ENCODE peak calls at places on chromosomes 4 and X, in four cellular contexts. M is A549, Q is HCT116, B is K562. V is an unnamed sample.
A peak's percentile ranks its signal among the peaks of the same experiment; 100 is the strongest.

GRCh38 chr4:34720563-34720962 is 1523.8 kb downstream of the ARAP2 start:
- DNase-seq in M (peak; percentile 57), Q (peak; percentile 27), B (peak; percentile 11), V (no peak)

GRCh38 chr4:121778991-121779628 is 14.1 kb upstream of the SMIM43 start:
- DNase-seq in M (no peak), Q (no peak), B (no peak), V (no peak)

GRCh38 chr4:101367201-101367600 is 19.9 kb upstream of the PPP3CA start:
- DNase-seq in M (peak; percentile 9), Q (no peak), B (no peak), V (no peak)

GRCh38 chr4:89545315-89545714 is 237.7 kb upstream of the GPRIN3 start:
- DNase-seq in M (no peak), Q (no peak), B (no peak), V (no peak)

GRCh38 chr4:148443550-148444295 is 1.5 kb upstream of the NR3C2 start:
- DNase-seq in M (no peak), Q (no peak), B (no peak), V (no peak)

GRCh38 chr4:94454405-94454804 is 2.7 kb downstream of the PDLIM5 start:
- DNase-seq in M (no peak), Q (no peak), B (no peak), V (no peak)

GRCh38 chr4:158170691-158171455 is 2.0 kb downstream of the GASK1B start:
- DNase-seq in M (no peak), Q (no peak), B (peak; percentile 42), V (no peak)

GRCh38 chr4:84639143-84639542 is 56.2 kb downstream of the CDS1 start:
- DNase-seq in M (no peak), Q (no peak), B (no peak), V (no peak)

GRCh38 chrX:130144509-130144908 is 21.1 kb downstream of the AIFM1 start:
- DNase-seq in M (no peak), Q (no peak), B (no peak), V (no peak)

GRCh38 chr4:151223465-151223864 is 53.5 kb upstream of the PRSS48 start:
- DNase-seq in M (no peak), Q (no peak), B (no peak), V (no peak)

GRCh38 chrX:150581093-150581775 is 12.8 kb downstream of the MTM1 start:
- DNase-seq in M (peak; percentile 37), Q (peak; percentile 28), B (no peak), V (no peak)

GRCh38 chr4:114265342-114265741 is 285.9 kb upstream of the ARSJ start:
- DNase-seq in M (no peak), Q (no peak), B (no peak), V (no peak)

GRCh38 chr4:21802406-21802805 is 146.2 kb downstream of the KCNIP4 start:
- DNase-seq in M (peak; percentile 10), Q (no peak), B (no peak), V (no peak)

GRCh38 chrX:87392369-87392768 is 125.2 kb upstream of the KLHL4 start:
- DNase-seq in M (no peak), Q (no peak), B (peak; percentile 22), V (no peak)

GRCh38 chr4:80015407-80016189 is 57.4 kb downstream of the ANTXR2 start:
- DNase-seq in M (no peak), Q (no peak), B (no peak), V (no peak)

GRCh38 chr4:109419679-109420078 is 13.9 kb upstream of the SEC24B start:
- DNase-seq in M (no peak), Q (no peak), B (peak; percentile 35), V (no peak)

GRCh38 chr4:185634066-185634652 is 98.9 kb upstream of the PDLIM3 start:
- DNase-seq in M (peak; percentile 31), Q (peak; percentile 8), B (peak; percentile 21), V (no peak)

GRCh38 chr4:180084561-180084960 is 2158.6 kb upstream of the TENM3 start:
- DNase-seq in M (no peak), Q (no peak), B (no peak), V (no peak)

GRCh38 chr4:96874657-96875056 is 1034.8 kb downstream of the PDHA2 start:
- DNase-seq in M (no peak), Q (no peak), B (no peak), V (no peak)

GRCh38 chr4:173531085-173531965 is 1.3 kb upstream of the HAND2 start:
- DNase-seq in M (no peak), Q (no peak), B (no peak), V (no peak)

GRCh38 chrX:68699960-68700746 is 52.7 kb downstream of the STARD8 start:
- DNase-seq in M (no peak), Q (no peak), B (peak; percentile 76), V (no peak)

GRCh38 chrX:68697036-68697435 is 49.6 kb downstream of the STARD8 start:
- DNase-seq in M (no peak), Q (no peak), B (no peak), V (no peak)

GRCh38 chrX:68697465-68698125 is 50.1 kb downstream of the STARD8 start:
- DNase-seq in M (no peak), Q (no peak), B (peak; percentile 74), V (no peak)

GRCh38 chrX:68696267-68696666 is 48.8 kb downstream of the STARD8 start:
- DNase-seq in M (no peak), Q (no peak), B (peak; percentile 34), V (no peak)

DNA sequence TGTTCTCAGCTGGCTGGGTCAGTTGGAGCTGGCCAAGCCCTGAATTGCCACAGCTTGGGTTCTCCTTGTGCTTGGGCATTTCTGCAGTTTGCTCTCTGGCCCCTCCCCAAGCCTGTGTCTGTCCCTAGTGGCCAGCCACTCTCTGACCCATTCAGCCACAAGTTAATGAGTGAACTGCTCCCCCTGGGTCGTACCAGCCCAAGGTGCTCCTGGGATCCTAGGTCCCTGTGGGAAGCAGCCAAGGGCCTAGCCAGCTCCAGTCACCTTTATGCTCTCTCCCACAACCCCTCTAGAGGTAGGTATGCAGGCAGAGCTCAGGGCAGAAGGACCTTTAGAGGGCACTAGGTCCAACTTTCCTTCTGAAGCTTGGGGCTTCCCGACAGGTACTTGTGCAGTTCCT is 51.5 kb downstream of the STARD8 start:
- DNase-seq in M (peak; percentile 18), Q (no peak), B (peak; percentile 28), V (no peak)
- TF ChIP-seq REST in M (no peak), Q (no peak), B (no peak), V (no peak)

GRCh38 chr4:24794111-24794860 is 1.1 kb upstream of the SOD3 start:
- DNase-seq in M (no peak), Q (no peak), B (no peak), V (no peak)

GRCh38 chr4:24796632-24797031 is 1.3 kb downstream of the SOD3 start:
- DNase-seq in M (no peak), Q (no peak), B (no peak), V (no peak)

GRCh38 chr4:24795666-24796381 is 451 bp downstream of the SOD3 start:
- DNase-seq in M (no peak), Q (no peak), B (peak; percentile 58), V (no peak)

GRCh38 chr4:24793219-24794005 is 2.0 kb upstream of the SOD3 start:
- DNase-seq in M (peak; percentile 27), Q (peak; percentile 8), B (peak; percentile 11), V (no peak)

GRCh38 chr4:24794916-24795665 is at the start of gene SOD3:
- DNase-seq in M (no peak), Q (no peak), B (peak; percentile 37), V (no peak)
- TF ChIP-seq POLR2A in M (no peak), Q (no peak), B (no peak), V (no peak)

GRCh38 chrX:42085836-42086235 is 162.5 kb upstream of the CASK start:
- DNase-seq in M (no peak), Q (peak; percentile 0), B (no peak), V (no peak)

GRCh38 chrX:42089014-42089413 is 165.7 kb upstream of the CASK start:
- DNase-seq in M (no peak), Q (no peak), B (no peak), V (no peak)

GRCh38 chrX:42090395-42090794 is 167.0 kb upstream of the CASK start:
- DNase-seq in M (no peak), Q (no peak), B (no peak), V (no peak)

GRCh38 chrX:42093756-42094155 is 170.4 kb upstream of the CASK start:
- DNase-seq in M (no peak), Q (no peak), B (no peak), V (peak; percentile 43)

GRCh38 chrX:42087960-42088359 is 164.6 kb upstream of the CASK start:
- DNase-seq in M (no peak), Q (no peak), B (no peak), V (no peak)
- TF ChIP-seq CTCF in M (no peak), Q (peak; percentile 8), B (no peak), V (no peak)

GRCh38 chr4:102869569-102870227 is 906 bp downstream of the CISD2 start:
- DNase-seq in M (no peak), Q (no peak), B (no peak), V (no peak)
- TF ChIP-seq REST in M (no peak), Q (no peak), B (no peak), V (no peak)

GRCh38 chr4:73411731-73412414 is 7.8 kb downstream of the ALB start:
- DNase-seq in M (no peak), Q (no peak), B (no peak), V (no peak)
- TF ChIP-seq POLR2A in M (no peak), Q (no peak), B (no peak), V (no peak)

GRCh38 chrX:115968436-115969252 is 201.9 kb upstream of the AGTR2 start:
- DNase-seq in M (peak; percentile 83), Q (peak; percentile 63), B (no peak), V (no peak)
- TF ChIP-seq CTCF in M (peak; percentile 21), Q (no peak), B (no peak), V (no peak)

DNA sequence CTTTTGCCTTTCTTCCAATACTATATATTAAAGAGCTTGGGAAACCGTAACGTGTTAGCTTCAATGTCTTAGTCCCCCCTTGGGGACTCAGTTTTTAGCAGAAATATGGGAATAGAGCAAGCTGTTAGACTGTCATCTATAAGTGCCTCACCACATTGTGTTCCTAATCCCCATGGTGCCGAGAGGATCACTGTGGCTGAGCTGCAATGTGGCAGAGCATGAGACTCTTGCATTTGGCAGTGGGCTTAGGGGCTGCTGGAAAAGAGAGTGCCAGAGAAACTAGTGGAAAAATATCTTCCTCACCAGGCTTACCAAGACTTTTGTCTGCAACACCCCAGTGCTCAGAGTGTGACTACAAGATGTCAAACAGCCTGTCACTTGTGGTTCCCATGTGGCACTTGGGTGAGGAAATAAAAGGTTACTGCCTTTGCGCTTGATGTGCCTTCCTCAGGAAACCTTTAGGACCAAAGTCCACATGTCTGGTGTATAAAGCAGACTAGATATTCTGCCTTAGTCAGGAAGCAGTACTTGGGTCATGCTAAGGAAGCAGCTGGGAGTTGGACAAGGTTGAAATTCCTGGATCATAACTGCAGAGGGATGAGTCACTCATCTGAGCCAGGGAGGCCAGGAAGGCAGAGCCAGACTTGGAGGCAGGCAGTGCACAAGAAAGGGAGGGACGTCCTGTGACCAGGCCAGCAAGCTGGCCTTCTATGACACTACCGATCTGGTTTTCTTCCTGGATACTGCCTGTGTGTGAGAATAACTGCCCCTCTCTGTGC is 9.7 kb upstream of the MAGEA4 start:
- DNase-seq in M (peak; percentile 90), Q (peak; percentile 29), B (peak; percentile 7), V (no peak)
- TF ChIP-seq REST in M (no peak), Q (no peak), B (no peak), V (no peak)